ENCODE peak calls at places on chromosomes 3 and 15, in ten cellular contexts. J, B, F, O, T, H, M, A, D and Q are unnamed samples.

GRCh38 chr3:194177156-194177555 is 41.2 kb downstream of the HES1 start:
- DNase-seq in J (peak), B (no peak), F (no peak), O (no peak), T (no peak), H (no peak), M (no peak), A (no peak), D (no peak), Q (no peak)

GRCh38 chr3:133572158-133573053 is 1.1 kb upstream of the CDV3 start:
- DNase-seq in J (peak), B (no peak), F (no peak), O (peak), T (no peak), H (no peak), M (peak), A (no peak), D (no peak), Q (peak)

GRCh38 chr15:65189102-65189740 is 4.1 kb upstream of the CLPX start:
- DNase-seq in J (peak), B (peak), F (peak), O (peak), T (no peak), H (no peak), M (peak), A (peak), D (peak), Q (no peak)

GRCh38 chr15:98789020-98789419 is 140.7 kb downstream of the IGF1R start:
- DNase-seq in J (no peak), B (no peak), F (no peak), O (no peak), T (no peak), H (no peak), M (no peak), A (no peak), D (no peak), Q (no peak)

GRCh38 chr3:154931484-154931883 is 148.6 kb upstream of the MME start:
- DNase-seq in J (peak), B (no peak), F (no peak), O (peak), T (peak), H (no peak), M (peak), A (peak), D (peak), Q (no peak)

GRCh38 chr3:177516130-177517011 is 319.1 kb upstream of the TBL1XR1 start:
- DNase-seq in J (peak), B (peak), F (no peak), O (no peak), T (peak), H (no peak), M (peak), A (peak), D (peak), Q (no peak)

GRCh38 chr15:63048986-63049665 is 6.6 kb downstream of the TPM1 start:
- DNase-seq in J (peak), B (no peak), F (no peak), O (peak), T (no peak), H (peak), M (peak), A (peak), D (peak), Q (no peak)

GRCh38 chr3:122533931-122534334 is 19.2 kb upstream of the KPNA1 start:
- DNase-seq in J (peak), B (peak), F (no peak), O (peak), T (no peak), H (no peak), M (peak), A (peak), D (peak), Q (peak)

GRCh38 chr3:160921020-160921635 is 165.1 kb downstream of the PPM1L start:
- DNase-seq in J (peak), B (peak), F (no peak), O (peak), T (no peak), H (peak), M (peak), A (peak), D (peak), Q (peak)

GRCh38 chr3:188349276-188349962 is 195.5 kb downstream of the LPP start:
- DNase-seq in J (peak), B (no peak), F (no peak), O (peak), T (no peak), H (no peak), M (no peak), A (no peak), D (peak), Q (no peak)

GRCh38 chr15:48642795-48643194 is 2.7 kb downstream of the FBN1 start:
- DNase-seq in J (no peak), B (no peak), F (no peak), O (no peak), T (no peak), H (no peak), M (no peak), A (no peak), D (no peak), Q (no peak)

GRCh38 chr3:195401959-195402358 is 40.9 kb downstream of the ACAP2 start:
- DNase-seq in J (no peak), B (no peak), F (no peak), O (no peak), T (no peak), H (no peak), M (no peak), A (no peak), D (peak), Q (no peak)

GRCh38 chr3:43120937-43121336 is 15.1 kb upstream of the POMGNT2 start:
- DNase-seq in J (no peak), B (no peak), F (no peak), O (no peak), T (no peak), H (no peak), M (no peak), A (no peak), D (no peak), Q (no peak)

GRCh38 chr3:58135712-58136543 is 74.8 kb downstream of the DNASE1L3 start:
- DNase-seq in J (peak), B (no peak), F (no peak), O (no peak), T (no peak), H (no peak), M (no peak), A (no peak), D (peak), Q (no peak)

GRCh38 chr15:27234593-27234992 is 263.6 kb downstream of the GABRG3 start:
- DNase-seq in J (no peak), B (no peak), F (no peak), O (no peak), T (no peak), H (no peak), M (no peak), A (no peak), D (no peak), Q (no peak)

GRCh38 chr15:59516655-59517461 is 78.9 kb downstream of the FAM81A start:
- DNase-seq in J (no peak), B (no peak), F (no peak), O (no peak), T (no peak), H (no peak), M (no peak), A (no peak), D (no peak), Q (peak)

GRCh38 chr15:31478781-31479221 is 152.2 kb downstream of the KLF13 start:
- DNase-seq in J (no peak), B (no peak), F (no peak), O (no peak), T (no peak), H (peak), M (no peak), A (no peak), D (no peak), Q (no peak)

GRCh38 chr3:138348950-138349739 is 766 bp downstream of the MRAS start:
- DNase-seq in J (peak), B (no peak), F (no peak), O (no peak), T (no peak), H (no peak), M (peak), A (peak), D (peak), Q (no peak)

GRCh38 chr3:71658131-71658530 is 67.1 kb downstream of the EIF4E3 start:
- DNase-seq in J (peak), B (no peak), F (no peak), O (peak), T (no peak), H (peak), M (peak), A (peak), D (peak), Q (no peak)

GRCh38 chr3:143002083-143002712 is 828 bp downstream of the U2SURP start:
- DNase-seq in J (peak), B (peak), F (no peak), O (peak), T (no peak), H (no peak), M (peak), A (peak), D (peak), Q (no peak)

GRCh38 chr3:39401983-39402382 is 4.5 kb upstream of the RPSA start:
- DNase-seq in J (no peak), B (no peak), F (no peak), O (no peak), T (no peak), H (no peak), M (peak), A (no peak), D (no peak), Q (no peak)

GRCh38 chr3:23761440-23761896 is 44.3 kb upstream of the UBE2E1 start:
- DNase-seq in J (peak), B (peak), F (no peak), O (peak), T (no peak), H (no peak), M (peak), A (peak), D (peak), Q (no peak)

GRCh38 chr3:133758969-133759739 is 13.0 kb downstream of the TF start:
- DNase-seq in J (no peak), B (no peak), F (peak), O (no peak), T (no peak), H (no peak), M (no peak), A (no peak), D (no peak), Q (no peak)

GRCh38 chr3:108322352-108322751 is 26.0 kb downstream of the HHLA2 start:
- DNase-seq in J (no peak), B (no peak), F (no peak), O (no peak), T (no peak), H (no peak), M (no peak), A (no peak), D (no peak), Q (no peak)

GRCh38 chr3:155242342-155242741 is 51.1 kb downstream of the STRIT1 start:
- DNase-seq in J (peak), B (no peak), F (no peak), O (peak), T (no peak), H (no peak), M (peak), A (peak), D (peak), Q (no peak)

GRCh38 chr3:188915137-188915536 is 256.6 kb upstream of the TPRG1 start:
- DNase-seq in J (peak), B (no peak), F (no peak), O (no peak), T (peak), H (no peak), M (peak), A (peak), D (peak), Q (no peak)

GRCh38 chr3:94146455-94146854 is 83.6 kb downstream of the NSUN3 start:
- DNase-seq in J (no peak), B (no peak), F (no peak), O (peak), T (no peak), H (no peak), M (no peak), A (no peak), D (no peak), Q (no peak)

GRCh38 chr3:27368831-27369607 is at the start of gene NEK10:
- DNase-seq in J (peak), B (peak), F (no peak), O (peak), T (no peak), H (peak), M (peak), A (peak), D (peak), Q (peak)

GRCh38 chr3:153785901-153786300 is 335.3 kb upstream of the ARHGEF26 start:
- DNase-seq in J (no peak), B (no peak), F (no peak), O (no peak), T (no peak), H (no peak), M (no peak), A (no peak), D (no peak), Q (no peak)

GRCh38 chr3:12822725-12823373 is 18.5 kb downstream of the RPL32 start:
- DNase-seq in J (peak), B (peak), F (no peak), O (no peak), T (no peak), H (no peak), M (peak), A (peak), D (peak), Q (no peak)

GRCh38 chr15:96893159-96893906 is 562.8 kb downstream of the NR2F2 start:
- DNase-seq in J (peak), B (peak), F (no peak), O (peak), T (no peak), H (peak), M (no peak), A (peak), D (peak), Q (no peak)

GRCh38 chr3:12175844-12176453 is 17.2 kb upstream of the TIMP4 start:
- DNase-seq in J (peak), B (peak), F (no peak), O (no peak), T (no peak), H (peak), M (peak), A (peak), D (peak), Q (no peak)

GRCh38 chr3:122794779-122795673 is at the start of gene SLC49A4:
- DNase-seq in J (peak), B (peak), F (no peak), O (peak), T (no peak), H (peak), M (peak), A (peak), D (peak), Q (no peak)

GRCh38 chr15:82936966-82937647 is 15.4 kb downstream of the HOMER2 start:
- DNase-seq in J (no peak), B (peak), F (no peak), O (peak), T (no peak), H (no peak), M (peak), A (no peak), D (no peak), Q (no peak)

GRCh38 chr15:29054171-29055045 is 168.6 kb downstream of the APBA2 start:
- DNase-seq in J (no peak), B (no peak), F (no peak), O (no peak), T (no peak), H (no peak), M (no peak), A (no peak), D (no peak), Q (no peak)

GRCh38 chr15:66854012-66854965 is 152.3 kb downstream of the SMAD6 start:
- DNase-seq in J (no peak), B (no peak), F (peak), O (no peak), T (no peak), H (peak), M (no peak), A (no peak), D (no peak), Q (no peak)

GRCh38 chr15:66573719-66574641 is 8.2 kb upstream of the LCTL start:
- DNase-seq in J (peak), B (no peak), F (no peak), O (no peak), T (peak), H (no peak), M (peak), A (peak), D (peak), Q (no peak)

GRCh38 chr15:82750831-82751181 is 41.1 kb upstream of the AP3B2 start:
- DNase-seq in J (no peak), B (no peak), F (no peak), O (no peak), T (no peak), H (no peak), M (no peak), A (peak), D (no peak), Q (no peak)

GRCh38 chr3:140092883-140093536 is 158.0 kb downstream of the CLSTN2 start:
- DNase-seq in J (no peak), B (no peak), F (no peak), O (no peak), T (no peak), H (no peak), M (no peak), A (no peak), D (no peak), Q (no peak)
- TF ChIP-seq CTCF in J (no peak), B (peak), F (no peak), O (peak), T (no peak), H (no peak), M (no peak), A (no peak), D (no peak), Q (peak)

GRCh38 chr15:45375836-45376235 is 2.5 kb downstream of the GATM start:
- DNase-seq in J (no peak), B (no peak), F (no peak), O (no peak), T (no peak), H (no peak), M (no peak), A (no peak), D (no peak), Q (no peak)
- H3K4me3 ChIP-seq in J (no peak), B (no peak), F (no peak), O (no peak), T (no peak), H (no peak), M (no peak), A (no peak), D (no peak), Q (no peak)

DNA sequence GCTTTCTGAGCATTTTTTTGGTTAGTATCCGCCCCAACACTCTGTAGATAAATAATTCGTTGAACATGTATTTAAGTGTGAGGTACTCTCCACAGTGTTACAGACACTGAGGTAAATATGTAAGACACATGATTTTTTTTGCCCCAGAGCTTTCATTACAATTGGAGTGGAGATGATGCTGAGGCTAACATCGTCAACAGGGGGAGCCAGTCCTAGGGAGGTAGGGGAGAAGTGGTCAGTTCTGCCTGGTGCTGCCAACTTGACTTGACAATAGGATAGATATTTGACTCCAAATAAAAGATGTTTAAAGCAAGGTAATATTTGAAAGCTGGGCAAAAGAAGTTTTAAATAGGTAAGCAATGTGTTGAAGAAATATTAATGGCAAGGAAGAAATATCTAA is 295.7 kb downstream of the UNC13C start:
- DNase-seq in J (peak), B (no peak), F (no peak), O (no peak), T (no peak), H (no peak), M (no peak), A (no peak), D (no peak), Q (no peak)
- TF ChIP-seq CTCF in J (no peak), B (no peak), F (no peak), O (no peak), T (no peak), H (no peak), M (no peak), A (no peak), D (no peak), Q (peak)

GRCh38 chr3:141076821-141077571 is 25.8 kb downstream of the SPSB4 start:
- DNase-seq in J (peak), B (peak), F (no peak), O (no peak), T (no peak), H (peak), M (peak), A (peak), D (peak), Q (no peak)
- H3K4me3 ChIP-seq in J (peak), B (peak), F (peak), O (no peak), T (peak), H (peak), M (peak), A (peak), D (peak), Q (no peak)

GRCh38 chr3:99627062-99627826 is 11.2 kb upstream of the COL8A1 start:
- DNase-seq in J (no peak), B (peak), F (no peak), O (peak), T (no peak), H (no peak), M (peak), A (peak), D (no peak), Q (no peak)
- TF ChIP-seq CTCF in J (peak), B (peak), F (no peak), O (peak), T (peak), H (no peak), M (peak), A (peak), D (no peak), Q (no peak)

DNA sequence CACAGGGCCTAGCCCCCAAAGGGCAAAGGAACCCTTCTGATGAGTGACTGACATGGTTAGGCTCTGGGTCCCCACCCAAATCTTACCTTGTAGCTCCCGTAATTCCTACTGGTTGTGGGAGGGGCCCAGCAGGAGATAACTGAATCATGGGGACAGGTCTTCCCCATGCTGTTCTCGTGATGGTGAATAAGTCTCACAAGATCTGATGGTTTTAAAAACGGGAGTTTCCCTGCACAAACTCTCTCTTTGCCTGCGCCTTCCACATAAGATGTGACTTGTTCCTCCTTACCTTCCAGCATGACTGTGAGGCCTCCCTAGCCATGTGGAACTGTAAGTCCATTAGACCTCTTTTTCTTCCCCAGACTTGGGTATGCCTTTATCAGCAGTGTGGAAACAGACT is 16.9 kb downstream of the TKT start:
- DNase-seq in J (no peak), B (no peak), F (no peak), O (peak), T (no peak), H (no peak), M (no peak), A (no peak), D (no peak), Q (no peak)
- H3K4me3 ChIP-seq in J (no peak), B (no peak), F (no peak), O (no peak), T (no peak), H (no peak), M (no peak), A (no peak), D (no peak), Q (no peak)

DNA sequence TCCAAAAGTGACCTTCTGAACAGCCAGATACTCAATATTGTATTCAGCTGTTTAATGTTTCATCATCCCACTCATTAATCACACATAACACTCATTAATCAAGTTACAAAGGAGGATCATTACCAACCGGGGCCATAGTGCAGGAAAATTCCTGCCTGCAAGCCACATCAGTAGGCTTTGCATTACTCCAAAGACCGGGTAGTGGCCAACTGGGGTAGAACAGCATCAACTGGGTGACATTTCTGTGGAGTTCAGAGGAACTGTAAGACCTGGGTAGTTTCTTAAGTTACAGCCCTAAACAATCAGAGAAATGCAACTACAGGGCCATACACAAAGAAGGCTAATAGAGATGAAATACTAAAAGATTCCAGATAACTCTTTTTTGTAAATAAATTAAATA is 253.1 kb downstream of the WDR72 start:
- DNase-seq in J (no peak), B (no peak), F (no peak), O (no peak), T (no peak), H (no peak), M (no peak), A (no peak), D (no peak), Q (no peak)
- TF ChIP-seq CTCF in J (no peak), B (no peak), F (no peak), O (no peak), T (no peak), H (no peak), M (no peak), A (no peak), D (no peak), Q (no peak)

GRCh38 chr3:185760091-185760490 is 64.8 kb downstream of the IGF2BP2 start:
- DNase-seq in J (no peak), B (no peak), F (no peak), O (no peak), T (no peak), H (no peak), M (no peak), A (no peak), D (no peak), Q (no peak)
- H3K4me3 ChIP-seq in J (no peak), B (no peak), F (no peak), O (peak), T (no peak), H (no peak), M (no peak), A (no peak), D (no peak), Q (no peak)